ENCODE peak calls at places on chromosomes 16 and 17, in eight cellular contexts. Q, K, Y, D, X, J, R and B are unnamed samples.

GRCh38 chr16:72840591-72841381 is 207.1 kb downstream of the ZFHX3 start:
- DNase-seq in Q (no peak), K (no peak), Y (no peak), D (no peak), X (no peak), J (no peak), R (no peak), B (no peak)

GRCh38 chr16:88405325-88406060 is 22.7 kb downstream of the ZNF469 start:
- DNase-seq in Q (peak), K (no peak), Y (no peak), D (no peak), X (no peak), J (no peak), R (no peak), B (no peak)

GRCh38 chr17:32929288-32929574 is 1.3 kb downstream of the TMEM98 start:
- DNase-seq in Q (no peak), K (no peak), Y (no peak), D (no peak), X (no peak), J (no peak), R (no peak), B (no peak)

GRCh38 chr17:41965694-41966375 is 760 bp upstream of the CNP start:
- DNase-seq in Q (peak), K (peak), Y (peak), D (peak), X (peak), J (peak), R (no peak), B (peak)

GRCh38 chr16:83806036-83806435 is 1.7 kb upstream of the HSBP1 start:
- DNase-seq in Q (no peak), K (no peak), Y (no peak), D (no peak), X (no peak), J (no peak), R (no peak), B (no peak)

GRCh38 chr16:30350134-30350871 is 4.8 kb downstream of the CD2BP2 start:
- DNase-seq in Q (no peak), K (no peak), Y (no peak), D (no peak), X (no peak), J (no peak), R (peak), B (peak)

GRCh38 chr16:3186946-3187690 is 886 bp upstream of the OR1F1 start:
- DNase-seq in Q (no peak), K (no peak), Y (no peak), D (no peak), X (no peak), J (no peak), R (no peak), B (no peak)

GRCh38 chr17:78192616-78193015 is 5.5 kb downstream of the AFMID start:
- DNase-seq in Q (no peak), K (no peak), Y (no peak), D (no peak), X (no peak), J (no peak), R (no peak), B (no peak)

GRCh38 chr17:20184977-20185619 is 175.9 kb downstream of the SPECC1 start:
- DNase-seq in Q (no peak), K (no peak), Y (no peak), D (no peak), X (no peak), J (no peak), R (no peak), B (no peak)

GRCh38 chr16:71840052-71840451 is 5.7 kb upstream of the ATXN1L start:
- DNase-seq in Q (no peak), K (no peak), Y (no peak), D (no peak), X (peak), J (no peak), R (no peak), B (no peak)

GRCh38 chr17:74893936-74894671 is 671 bp upstream of the FADS6 start:
- DNase-seq in Q (no peak), K (no peak), Y (no peak), D (no peak), X (no peak), J (no peak), R (no peak), B (no peak)

GRCh38 chr16:57798953-57799618 is 3.2 kb downstream of the KIFC3 start:
- DNase-seq in Q (no peak), K (no peak), Y (no peak), D (no peak), X (no peak), J (no peak), R (no peak), B (no peak)

GRCh38 chr17:19737305-19738072 is 10.6 kb downstream of the ALDH3A1 start:
- DNase-seq in Q (no peak), K (no peak), Y (no peak), D (no peak), X (no peak), J (no peak), R (no peak), B (no peak)

GRCh38 chr16:88422733-88423447 is 30.2 kb upstream of the ZFPM1 start:
- DNase-seq in Q (no peak), K (no peak), Y (no peak), D (no peak), X (no peak), J (no peak), R (no peak), B (no peak)